ENCODE peak calls at places on chromosomes 11 and 22, in ten cellular contexts. P is stimulated activated CD4-positive, alpha-beta T cell treated with anti-CD3 and anti-CD28 coated beads, Interleukin-1b, Interleukin-23, amount 100 ng/mL, for 1 hour; V is pancreas; G is naive thymus-derived CD4-positive, alpha-beta T cell; K is colonic mucosa; B is stimulated activated CD8-positive, alpha-beta memory T cell treated with anti-CD3 and anti-CD28 coated beads, Interleukin-4, amount 100 ng/mL, for 1 hour; D is sigmoid colon; Y is fibroblast of lung; N is neuronal stem cell; W is activated T-cell treated with anti-CD3 and anti-CD28 coated beads for 1 hour. M is an unnamed sample.

GRCh38 chr11:129333873-129334272 is 41.8 kb upstream of the BARX2 start:
- DNase-seq in N (no peak), Y (no peak), V (no peak), K (no peak), B (no peak), P (no peak), D (no peak), W (no peak), G (no peak), M (no peak)

GRCh38 chr22:20175597-20175900 is 24.7 kb upstream of the CCDC188 start:
- DNase-seq in P (no peak), G (no peak), D (no peak), K (no peak), B (no peak), W (no peak), N (no peak), V (no peak), Y (no peak), M (no peak)

GRCh38 chr11:503179-503981 is 3.7 kb downstream of the RNH1 start:
- DNase-seq in V (peak), P (no peak), W (no peak), B (no peak), K (peak), G (no peak), D (peak), N (no peak), Y (peak), M (peak)

GRCh38 chr11:122748968-122749687 is 89.2 kb upstream of the CRTAM start:
- DNase-seq in D (peak), B (no peak), P (no peak), N (no peak), V (no peak), Y (peak), K (no peak), G (peak), W (no peak), M (peak)

GRCh38 chr11:57349491-57350274 is 11.5 kb downstream of the P2RX3 start:
- DNase-seq in D (peak), P (peak), W (peak), G (peak), V (peak), B (peak), N (peak), K (peak), Y (peak), M (peak)

GRCh38 chr11:99162819-99163218 is 142.1 kb downstream of the CNTN5 start:
- DNase-seq in G (no peak), K (no peak), V (no peak), D (no peak), W (no peak), P (no peak), Y (no peak), B (no peak), N (no peak), M (no peak)

GRCh38 chr11:71928739-71929443 is at the start of gene RNF121:
- DNase-seq in G (peak), N (peak), Y (peak), V (peak), B (peak), D (peak), P (peak), W (peak), K (peak), M (peak)

GRCh38 chr22:35561796-35562526 is 21.3 kb downstream of the RASD2 start:
- DNase-seq in Y (peak), D (no peak), G (no peak), V (no peak), W (no peak), P (no peak), N (no peak), B (no peak), K (no peak), M (peak)

GRCh38 chr11:113188433-113188834 is 125.9 kb upstream of the TTC12 start:
- DNase-seq in V (no peak), B (no peak), K (no peak), N (no peak), G (no peak), D (no peak), W (no peak), Y (no peak), P (no peak), M (no peak)

GRCh38 chr11:62983536-62984199 is 1.1 kb downstream of the SLC22A6 start:
- DNase-seq in K (no peak), W (no peak), Y (no peak), V (no peak), N (no peak), G (no peak), B (no peak), D (no peak), P (no peak), M (no peak)

GRCh38 chr11:64359712-64360402 is 895 bp downstream of the RPS6KA4 start:
- DNase-seq in W (no peak), P (no peak), K (no peak), G (peak), D (no peak), N (no peak), Y (no peak), V (no peak), B (no peak), M (no peak)

GRCh38 chr11:131749100-131749499 is 378.7 kb downstream of the NTM start:
- DNase-seq in Y (peak), W (no peak), G (no peak), K (no peak), N (no peak), V (no peak), P (no peak), D (no peak), B (no peak), M (no peak)

GRCh38 chr22:31123292-31123602 is 481 bp downstream of the INPP5J start:
- DNase-seq in B (no peak), P (no peak), Y (no peak), W (no peak), V (no peak), D (no peak), G (no peak), K (no peak), N (no peak), M (no peak)

GRCh38 chr11:42085736-42086135 is 626.3 kb upstream of the LRRC4C start:
- DNase-seq in V (no peak), K (no peak), P (no peak), W (no peak), G (no peak), D (no peak), B (no peak), Y (no peak), N (no peak), M (no peak)

GRCh38 chr11:2698386-2699184 is 1.2 kb downstream of the KCNQ1OT1 start:
- DNase-seq in V (peak), G (no peak), K (no peak), D (peak), W (no peak), N (no peak), B (no peak), P (no peak), Y (no peak), M (no peak)

GRCh38 chr11:33160147-33160546 is 1.1 kb downstream of the CSTF3 start:
- DNase-seq in P (no peak), Y (peak), V (no peak), K (no peak), W (no peak), D (no peak), N (no peak), G (no peak), B (no peak), M (peak)

GRCh38 chr22:46737976-46738641 is at the start of gene CERK:
- DNase-seq in D (peak), P (peak), V (peak), B (no peak), K (peak), G (peak), W (peak), Y (peak), N (peak), M (peak)

GRCh38 chr22:42994917-42995562 is 19.9 kb downstream of the PACSIN2 start:
- DNase-seq in K (peak), Y (peak), D (peak), G (no peak), W (no peak), V (no peak), N (no peak), B (no peak), P (no peak), M (peak)

GRCh38 chr11:45658292-45658991 is 7.0 kb downstream of the CHST1 start:
- DNase-seq in W (no peak), Y (peak), G (no peak), B (no peak), N (no peak), P (no peak), K (peak), D (peak), V (no peak), M (peak)

GRCh38 chr11:111514216-111515031 is at the start of gene HOATZ:
- DNase-seq in Y (peak), N (peak), P (no peak), V (peak), K (no peak), G (no peak), D (no peak), W (no peak), B (no peak), M (no peak)

GRCh38 chr22:22865311-22866072 is 22.1 kb upstream of the IGLL5 start:
- DNase-seq in D (no peak), W (peak), V (no peak), N (no peak), P (no peak), G (peak), B (no peak), K (no peak), Y (peak), M (no peak)

GRCh38 chr11:129436573-129436972 is 60.9 kb downstream of the BARX2 start:
- DNase-seq in K (no peak), B (no peak), G (no peak), P (no peak), D (no peak), V (peak), Y (no peak), N (no peak), W (no peak), M (no peak)

GRCh38 chr11:109426442-109426841 is 4.5 kb downstream of the C11orf87 start:
- DNase-seq in G (no peak), W (no peak), Y (no peak), K (no peak), V (no peak), N (no peak), B (no peak), D (no peak), P (no peak), M (peak)

GRCh38 chr22:24443668-24444067 is 16.3 kb downstream of the ADORA2A start:
- DNase-seq in P (no peak), N (no peak), V (no peak), D (no peak), G (no peak), Y (no peak), W (no peak), B (no peak), K (no peak), M (no peak)

GRCh38 chr11:93303689-93304088 is 26.9 kb upstream of the DEUP1 start:
- DNase-seq in V (no peak), D (no peak), K (no peak), B (no peak), W (no peak), G (no peak), P (no peak), N (no peak), Y (no peak), M (no peak)

GRCh38 chr11:36306888-36307287 is 10.8 kb downstream of the PRR5L start:
- DNase-seq in N (no peak), G (no peak), B (no peak), Y (peak), P (no peak), W (no peak), V (no peak), D (no peak), K (no peak), M (peak)

GRCh38 chr11:124801636-124802312 is 1.6 kb upstream of the MSANTD2 start:
- DNase-seq in K (no peak), Y (peak), P (no peak), V (no peak), D (no peak), G (no peak), B (no peak), W (no peak), N (no peak), M (peak)

GRCh38 chr11:26584818-26585217 is 12.8 kb upstream of the MUC15 start:
- DNase-seq in P (no peak), D (no peak), N (no peak), W (no peak), V (no peak), K (no peak), G (no peak), B (no peak), Y (no peak), M (no peak)

GRCh38 chr22:38413085-38414008 is 41.7 kb downstream of the KCNJ4 start:
- DNase-seq in Y (no peak), K (peak), P (no peak), B (no peak), G (no peak), N (no peak), W (no peak), V (peak), D (peak), M (no peak)

GRCh38 chr11:763073-763463 is 14.2 kb downstream of the GATD1 start:
- DNase-seq in G (no peak), K (peak), B (no peak), N (no peak), W (no peak), V (peak), P (no peak), Y (no peak), D (no peak), M (peak)

GRCh38 chr11:30046211-30046945 is 29.5 kb upstream of the KCNA4 start:
- DNase-seq in B (no peak), G (no peak), W (no peak), V (no peak), K (no peak), D (no peak), N (no peak), P (no peak), Y (no peak), M (no peak)

GRCh38 chr11:116595305-116595880 is 177.4 kb downstream of the BUD13 start:
- DNase-seq in B (no peak), D (peak), G (no peak), W (no peak), P (no peak), N (no peak), K (no peak), Y (no peak), V (no peak), M (no peak)

GRCh38 chr11:123061403-123062157 is at the start of gene HSPA8:
- DNase-seq in D (peak), K (peak), V (peak), P (peak), N (peak), G (no peak), W (peak), B (peak), Y (peak), M (peak)

GRCh38 chr11:63920126-63920869 is 3.3 kb upstream of the RCOR2 start:
- DNase-seq in V (peak), B (no peak), G (no peak), W (no peak), Y (peak), D (peak), N (no peak), K (peak), P (no peak), M (no peak)

GRCh38 chr11:36073411-36074203 is 129.7 kb downstream of the LDLRAD3 start:
- DNase-seq in P (no peak), Y (peak), V (peak), D (no peak), N (no peak), K (peak), G (no peak), B (no peak), W (no peak), M (peak)

GRCh38 chr11:8934735-8935478 is 2.2 kb upstream of the C11orf16 start:
- DNase-seq in K (no peak), V (no peak), D (no peak), Y (peak), P (no peak), B (no peak), N (no peak), G (no peak), W (no peak), M (peak)

GRCh38 chr22:48782817-48783511 is 1044.7 kb downstream of the BRD1 start:
- DNase-seq in P (no peak), W (no peak), D (peak), B (no peak), V (no peak), N (peak), G (no peak), Y (no peak), K (no peak), M (no peak)